ENCODE peak calls at places on chromosomes 5 and 9, in nine cellular contexts. One of them, this sample, is unnamed.

GRCh38 chr5:115345344-115345743 is 48.9 kb upstream of the CCDC112 start:
- DNase-seq in A549: no peak
- DNase-seq in IMR-90: no peak
- DNase-seq in tibial nerve: no peak
- DNase-seq in CD8-positive, alpha-beta T cell: no peak
- DNase-seq in body of pancreas: no peak
- DNase-seq in esophagus squamous epithelium: no peak
- DNase-seq in aorta: no peak
- DNase-seq in CD4-positive, alpha-beta T cell: no peak
- DNase-seq in this sample: no peak

GRCh38 chr5:135441256-135441915 is 5.8 kb downstream of the DCANP1 start:
- DNase-seq in IMR-90: no peak
- DNase-seq in esophagus squamous epithelium: no peak
- DNase-seq in aorta: peak; percentile 46
- DNase-seq in body of pancreas: no peak
- DNase-seq in A549: no peak
- DNase-seq in tibial nerve: no peak
- DNase-seq in CD8-positive, alpha-beta T cell: no peak
- DNase-seq in CD4-positive, alpha-beta T cell: no peak
- DNase-seq in this sample: no peak

GRCh38 chr5:28766565-28767158 is 1728.3 kb upstream of the CDH9 start:
- DNase-seq in tibial nerve: no peak
- DNase-seq in CD4-positive, alpha-beta T cell: no peak
- DNase-seq in CD8-positive, alpha-beta T cell: no peak
- DNase-seq in IMR-90: peak; percentile 21
- DNase-seq in esophagus squamous epithelium: no peak
- DNase-seq in body of pancreas: no peak
- DNase-seq in A549: peak; percentile 5
- DNase-seq in aorta: no peak
- DNase-seq in this sample: no peak

GRCh38 chr5:34930527-34930844 is 1.1 kb downstream of the DNAJC21 start:
- DNase-seq in CD4-positive, alpha-beta T cell: no peak
- DNase-seq in CD8-positive, alpha-beta T cell: no peak
- DNase-seq in IMR-90: peak; percentile 73
- DNase-seq in aorta: no peak
- DNase-seq in esophagus squamous epithelium: no peak
- DNase-seq in tibial nerve: no peak
- DNase-seq in body of pancreas: no peak
- DNase-seq in A549: no peak
- DNase-seq in this sample: no peak

GRCh38 chr9:137502008-137502913 is 43.1 kb upstream of the NSMF start:
- DNase-seq in IMR-90: no peak
- DNase-seq in A549: peak; percentile 84
- DNase-seq in aorta: no peak
- DNase-seq in CD4-positive, alpha-beta T cell: no peak
- DNase-seq in CD8-positive, alpha-beta T cell: no peak
- DNase-seq in esophagus squamous epithelium: no peak
- DNase-seq in tibial nerve: no peak
- DNase-seq in body of pancreas: no peak
- DNase-seq in this sample: no peak

GRCh38 chr5:67353500-67353931 is 156.9 kb upstream of the CD180 start:
- DNase-seq in IMR-90: no peak
- DNase-seq in CD4-positive, alpha-beta T cell: no peak
- DNase-seq in esophagus squamous epithelium: no peak
- DNase-seq in CD8-positive, alpha-beta T cell: no peak
- DNase-seq in aorta: no peak
- DNase-seq in body of pancreas: no peak
- DNase-seq in A549: no peak
- DNase-seq in tibial nerve: no peak
- DNase-seq in this sample: no peak

GRCh38 chr9:129328357-129329103 is 150.5 kb upstream of the IER5L start:
- DNase-seq in aorta: no peak
- DNase-seq in tibial nerve: no peak
- DNase-seq in IMR-90: no peak
- DNase-seq in esophagus squamous epithelium: no peak
- DNase-seq in body of pancreas: no peak
- DNase-seq in CD8-positive, alpha-beta T cell: no peak
- DNase-seq in CD4-positive, alpha-beta T cell: no peak
- DNase-seq in A549: no peak
- DNase-seq in this sample: no peak

GRCh38 chr9:33452828-33453271 is 5.5 kb upstream of the AQP3 start:
- DNase-seq in aorta: no peak
- DNase-seq in IMR-90: peak; percentile 84
- DNase-seq in esophagus squamous epithelium: no peak
- DNase-seq in body of pancreas: peak; percentile 46
- DNase-seq in CD8-positive, alpha-beta T cell: peak; percentile 32
- DNase-seq in CD4-positive, alpha-beta T cell: peak; percentile 52
- DNase-seq in A549: peak; percentile 88
- DNase-seq in tibial nerve: no peak
- DNase-seq in this sample: no peak

GRCh38 chr5:138458353-138458752 is 6.9 kb upstream of the EGR1 start:
- DNase-seq in body of pancreas: no peak
- DNase-seq in CD4-positive, alpha-beta T cell: no peak
- DNase-seq in esophagus squamous epithelium: no peak
- DNase-seq in A549: no peak
- DNase-seq in tibial nerve: no peak
- DNase-seq in CD8-positive, alpha-beta T cell: no peak
- DNase-seq in IMR-90: no peak
- DNase-seq in aorta: peak; percentile 58
- DNase-seq in this sample: peak; percentile 40

GRCh38 chr9:38125889-38126288 is 56.9 kb upstream of the SHB start:
- DNase-seq in tibial nerve: no peak
- DNase-seq in body of pancreas: no peak
- DNase-seq in A549: no peak
- DNase-seq in CD4-positive, alpha-beta T cell: no peak
- DNase-seq in aorta: no peak
- DNase-seq in IMR-90: no peak
- DNase-seq in CD8-positive, alpha-beta T cell: no peak
- DNase-seq in esophagus squamous epithelium: no peak
- DNase-seq in this sample: no peak

GRCh38 chr5:80466669-80467485 is 21.0 kb upstream of the FAM151B start:
- DNase-seq in CD8-positive, alpha-beta T cell: no peak
- DNase-seq in IMR-90: peak; percentile 61
- DNase-seq in tibial nerve: no peak
- DNase-seq in body of pancreas: no peak
- DNase-seq in CD4-positive, alpha-beta T cell: no peak
- DNase-seq in esophagus squamous epithelium: no peak
- DNase-seq in A549: no peak
- DNase-seq in aorta: no peak
- DNase-seq in this sample: no peak

GRCh38 chr5:98942849-98943248 is 14.0 kb upstream of the CHD1 start:
- DNase-seq in body of pancreas: no peak
- DNase-seq in aorta: no peak
- DNase-seq in A549: no peak
- DNase-seq in CD4-positive, alpha-beta T cell: no peak
- DNase-seq in IMR-90: no peak
- DNase-seq in CD8-positive, alpha-beta T cell: no peak
- DNase-seq in tibial nerve: no peak
- DNase-seq in esophagus squamous epithelium: no peak
- DNase-seq in this sample: no peak

GRCh38 chr9:137055385-137056364 is 1.8 kb upstream of the ENTPD2 start:
- DNase-seq in body of pancreas: peak; percentile 94
- DNase-seq in CD8-positive, alpha-beta T cell: no peak
- DNase-seq in esophagus squamous epithelium: no peak
- DNase-seq in CD4-positive, alpha-beta T cell: no peak
- DNase-seq in aorta: peak; percentile 90
- DNase-seq in IMR-90: peak; percentile 41
- DNase-seq in tibial nerve: peak; percentile 88
- DNase-seq in A549: peak; percentile 58
- DNase-seq in this sample: peak; percentile 86

GRCh38 chr9:114805670-114806551 is at the start of gene TNFSF15:
- DNase-seq in A549: no peak
- DNase-seq in CD4-positive, alpha-beta T cell: no peak
- DNase-seq in CD8-positive, alpha-beta T cell: no peak
- DNase-seq in aorta: no peak
- DNase-seq in tibial nerve: no peak
- DNase-seq in body of pancreas: peak; percentile 45
- DNase-seq in esophagus squamous epithelium: no peak
- DNase-seq in IMR-90: peak; percentile 44
- DNase-seq in this sample: no peak

GRCh38 chr5:55993628-55994501 is 898 bp downstream of the IL6ST start:
- DNase-seq in body of pancreas: no peak
- DNase-seq in CD4-positive, alpha-beta T cell: no peak
- DNase-seq in esophagus squamous epithelium: no peak
- DNase-seq in A549: no peak
- DNase-seq in tibial nerve: no peak
- DNase-seq in aorta: no peak
- DNase-seq in CD8-positive, alpha-beta T cell: no peak
- DNase-seq in IMR-90: no peak
- DNase-seq in this sample: no peak
- H3K27ac ChIP-seq in body of pancreas: peak overlapping the region; percentile 96
- H3K27ac ChIP-seq in CD4-positive, alpha-beta T cell: peak overlapping the region; percentile 99
- H3K27ac ChIP-seq in esophagus squamous epithelium: peak overlapping the region; percentile 99
- H3K27ac ChIP-seq in A549: peak overlapping the region; percentile 94
- H3K27ac ChIP-seq in tibial nerve: peak overlapping the region; percentile 100
- H3K27ac ChIP-seq in aorta: peak overlapping the region; percentile 96
- H3K27ac ChIP-seq in CD8-positive, alpha-beta T cell: peak overlapping the region; percentile 93
- H3K27ac ChIP-seq in IMR-90: peak overlapping the region; percentile 98
- H3K27ac ChIP-seq in this sample: peak overlapping the region; percentile 97

GRCh38 chr5:55991768-55992486 is 2.8 kb downstream of the IL6ST start:
- DNase-seq in body of pancreas: no peak
- DNase-seq in CD8-positive, alpha-beta T cell: no peak
- DNase-seq in IMR-90: no peak
- DNase-seq in aorta: no peak
- DNase-seq in A549: no peak
- DNase-seq in esophagus squamous epithelium: no peak
- DNase-seq in CD4-positive, alpha-beta T cell: no peak
- DNase-seq in tibial nerve: no peak
- DNase-seq in this sample: no peak
- H3K27ac ChIP-seq in body of pancreas: peak overlapping the region; percentile 96
- H3K27ac ChIP-seq in CD8-positive, alpha-beta T cell: no peak overlapping the region
- H3K27ac ChIP-seq in IMR-90: peak overlapping the region; percentile 23
- H3K27ac ChIP-seq in aorta: no peak overlapping the region
- H3K27ac ChIP-seq in A549: peak overlapping the region; percentile 94
- H3K27ac ChIP-seq in esophagus squamous epithelium: peak overlapping the region; percentile 18
- H3K27ac ChIP-seq in CD4-positive, alpha-beta T cell: peak overlapping the region; percentile 99
- H3K27ac ChIP-seq in tibial nerve: peak overlapping the region; percentile 100
- H3K27ac ChIP-seq in this sample: peak overlapping the region; percentile 40

GRCh38 chr9:77806697-77807096 is 158.6 kb upstream of the GNA14 start:
- DNase-seq in IMR-90: no peak
- DNase-seq in body of pancreas: no peak
- DNase-seq in CD4-positive, alpha-beta T cell: no peak
- DNase-seq in aorta: no peak
- DNase-seq in tibial nerve: no peak
- DNase-seq in A549: no peak
- DNase-seq in esophagus squamous epithelium: no peak
- DNase-seq in CD8-positive, alpha-beta T cell: no peak
- DNase-seq in this sample: no peak

GRCh38 chr9:77805810-77806209 is 157.7 kb upstream of the GNA14 start:
- DNase-seq in tibial nerve: no peak
- DNase-seq in body of pancreas: no peak
- DNase-seq in CD8-positive, alpha-beta T cell: no peak
- DNase-seq in IMR-90: no peak
- DNase-seq in aorta: no peak
- DNase-seq in esophagus squamous epithelium: no peak
- DNase-seq in CD4-positive, alpha-beta T cell: no peak
- DNase-seq in A549: no peak
- DNase-seq in this sample: no peak

GRCh38 chr9:77807846-77808749 is 160.0 kb upstream of the GNA14 start:
- DNase-seq in CD4-positive, alpha-beta T cell: no peak
- DNase-seq in IMR-90: no peak
- DNase-seq in CD8-positive, alpha-beta T cell: no peak
- DNase-seq in tibial nerve: no peak
- DNase-seq in body of pancreas: no peak
- DNase-seq in A549: no peak
- DNase-seq in aorta: no peak
- DNase-seq in esophagus squamous epithelium: no peak
- DNase-seq in this sample: no peak

GRCh38 chr9:77808750-77809079 is 160.6 kb upstream of the GNA14 start:
- DNase-seq in tibial nerve: no peak
- DNase-seq in CD8-positive, alpha-beta T cell: no peak
- DNase-seq in IMR-90: no peak
- DNase-seq in body of pancreas: no peak
- DNase-seq in CD4-positive, alpha-beta T cell: no peak
- DNase-seq in esophagus squamous epithelium: no peak
- DNase-seq in A549: no peak
- DNase-seq in aorta: no peak
- DNase-seq in this sample: no peak

DNA sequence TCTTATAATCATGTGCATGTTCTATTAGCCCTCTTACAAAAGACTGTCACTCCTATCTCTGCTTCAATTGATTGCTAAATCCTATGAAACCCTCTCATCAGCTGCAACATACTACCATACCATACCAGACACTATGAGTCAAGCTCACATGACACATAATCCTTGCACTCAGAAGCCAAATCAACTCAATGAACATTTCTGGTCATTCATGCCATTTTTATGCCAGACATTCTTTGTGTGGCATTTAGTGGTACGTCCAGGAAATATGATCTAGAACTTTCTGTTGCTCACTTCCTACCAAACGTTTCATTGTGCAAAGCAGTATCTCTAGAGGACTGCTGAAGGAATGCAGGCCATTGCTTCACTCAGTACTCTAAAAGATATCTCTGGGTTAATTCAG is 159.2 kb upstream of the GNA14 start:
- DNase-seq in aorta: no peak
- DNase-seq in tibial nerve: no peak
- DNase-seq in CD8-positive, alpha-beta T cell: no peak
- DNase-seq in A549: peak; percentile 17
- DNase-seq in body of pancreas: no peak
- DNase-seq in esophagus squamous epithelium: no peak
- DNase-seq in CD4-positive, alpha-beta T cell: no peak
- DNase-seq in IMR-90: peak; percentile 93
- DNase-seq in this sample: no peak
- H3K27ac ChIP-seq in aorta: no peak overlapping the region
- H3K27ac ChIP-seq in tibial nerve: no peak overlapping the region
- H3K27ac ChIP-seq in CD8-positive, alpha-beta T cell: no peak overlapping the region
- H3K27ac ChIP-seq in A549: peak overlapping the region; percentile 36
- H3K27ac ChIP-seq in body of pancreas: no peak overlapping the region
- H3K27ac ChIP-seq in esophagus squamous epithelium: no peak overlapping the region
- H3K27ac ChIP-seq in CD4-positive, alpha-beta T cell: no peak overlapping the region
- H3K27ac ChIP-seq in IMR-90: no peak overlapping the region
- H3K27ac ChIP-seq in this sample: no peak overlapping the region

GRCh38 chr9:121566401-121567141 is 66.9 kb upstream of the GGTA1 start:
- DNase-seq in esophagus squamous epithelium: no peak
- DNase-seq in A549: no peak
- DNase-seq in CD4-positive, alpha-beta T cell: no peak
- DNase-seq in tibial nerve: no peak
- DNase-seq in IMR-90: peak; percentile 79
- DNase-seq in body of pancreas: no peak
- DNase-seq in CD8-positive, alpha-beta T cell: no peak
- DNase-seq in aorta: peak; percentile 88
- DNase-seq in this sample: no peak
- H3K27ac ChIP-seq in esophagus squamous epithelium: peak overlapping the region; percentile 8
- H3K27ac ChIP-seq in A549: no peak overlapping the region
- H3K27ac ChIP-seq in CD4-positive, alpha-beta T cell: no peak overlapping the region
- H3K27ac ChIP-seq in tibial nerve: peak overlapping the region; percentile 11
- H3K27ac ChIP-seq in IMR-90: peak overlapping the region; percentile 89
- H3K27ac ChIP-seq in body of pancreas: peak overlapping the region; percentile 49
- H3K27ac ChIP-seq in CD8-positive, alpha-beta T cell: no peak overlapping the region
- H3K27ac ChIP-seq in aorta: peak overlapping the region; percentile 87
- H3K27ac ChIP-seq in this sample: no peak overlapping the region

GRCh38 chr5:157948738-157949410 is 89.9 kb upstream of the CLINT1 start:
- DNase-seq in A549: peak; percentile 71
- DNase-seq in body of pancreas: peak; percentile 90
- DNase-seq in aorta: peak; percentile 91
- DNase-seq in tibial nerve: peak; percentile 85
- DNase-seq in esophagus squamous epithelium: peak; percentile 31
- DNase-seq in CD4-positive, alpha-beta T cell: peak; percentile 71
- DNase-seq in IMR-90: peak; percentile 90
- DNase-seq in CD8-positive, alpha-beta T cell: peak; percentile 65
- DNase-seq in this sample: peak; percentile 43
- H3K27ac ChIP-seq in A549: peak overlapping the region; percentile 50
- H3K27ac ChIP-seq in body of pancreas: no peak overlapping the region
- H3K27ac ChIP-seq in aorta: peak overlapping the region; percentile 27
- H3K27ac ChIP-seq in tibial nerve: peak overlapping the region; percentile 20
- H3K27ac ChIP-seq in esophagus squamous epithelium: peak overlapping the region; percentile 33
- H3K27ac ChIP-seq in CD4-positive, alpha-beta T cell: no peak overlapping the region
- H3K27ac ChIP-seq in IMR-90: no peak overlapping the region
- H3K27ac ChIP-seq in CD8-positive, alpha-beta T cell: no peak overlapping the region
- H3K27ac ChIP-seq in this sample: no peak overlapping the region

This sample was measured in substantia nigra.